ENCODE peak calls at places on chromosomes 3 and 15, in five cellular contexts. L is SJSA1; J is foreskin keratinocyte; E is IMR-90; O is naive thymus-derived CD4-positive, alpha-beta T cell. N is an unnamed sample.

GRCh38 chr3:14243782-14244181 is 65.2 kb downstream of the LSM3 start:
- DNase-seq in O (no peak), E (no peak), J (no peak), L (no peak), N (no peak)

GRCh38 chr3:54746722-54747121 is 181.1 kb downstream of the LRTM1 start:
- DNase-seq in L (no peak), O (no peak), J (no peak), E (no peak), N (no peak)

GRCh38 chr3:52780298-52780585 is 2.8 kb downstream of the ITIH1 start:
- DNase-seq in J (no peak), O (no peak), E (no peak), L (peak; percentile 11), N (no peak)

GRCh38 chr3:63900459-63900858 is 11.7 kb downstream of the SCAANT1 start:
- DNase-seq in L (no peak), J (no peak), O (no peak), E (no peak), N (no peak)

GRCh38 chr15:87498545-87498944 is 758.0 kb downstream of the NTRK3 start:
- DNase-seq in L (no peak), J (peak; percentile 32), E (peak; percentile 0), O (no peak), N (no peak)

GRCh38 chr3:176650478-176650877 is 546.8 kb downstream of the TBL1XR1 start:
- DNase-seq in O (no peak), J (peak; percentile 56), E (peak; percentile 35), L (no peak), N (no peak)

GRCh38 chr3:107838196-107838595 is 252.6 kb downstream of the CD47 start:
- DNase-seq in J (no peak), E (no peak), O (no peak), L (no peak), N (no peak)

GRCh38 chr3:191350389-191351090 is 20.2 kb upstream of the UTS2B start:
- DNase-seq in J (no peak), E (peak; percentile 36), L (no peak), O (no peak), N (no peak)

GRCh38 chr3:4752201-4753072 is 226.8 kb upstream of the BHLHE40 start:
- DNase-seq in O (no peak), E (peak; percentile 10), L (no peak), J (peak; percentile 37), N (no peak)

GRCh38 chr15:99703603-99704443 is 29.4 kb downstream of the LYSMD4 start:
- DNase-seq in O (peak; percentile 34), L (no peak), E (peak; percentile 95), J (peak; percentile 88), N (no peak)

GRCh38 chr3:58291671-58292338 is 14.2 kb upstream of the RPP14 start:
- DNase-seq in O (no peak), E (no peak), J (no peak), L (no peak), N (no peak)

GRCh38 chr3:115836944-115837343 is 213.6 kb downstream of the GAP43 start:
- DNase-seq in J (peak; percentile 29), O (peak; percentile 4), L (no peak), E (peak; percentile 34), N (no peak)

GRCh38 chr15:31374986-31375385 is 48.4 kb downstream of the KLF13 start:
- DNase-seq in J (no peak), E (no peak), L (no peak), O (no peak), N (no peak)

GRCh38 chr3:37726445-37727000 is 135.2 kb upstream of the CTDSPL start:
- DNase-seq in J (no peak), O (no peak), L (no peak), E (no peak), N (no peak)

GRCh38 chr3:65833761-65834505 is 204.8 kb downstream of the MAGI1 start:
- DNase-seq in L (no peak), J (peak; percentile 81), E (peak; percentile 80), O (no peak), N (no peak)

GRCh38 chr3:153026026-153026425 is 136.0 kb upstream of the RAP2B start:
- DNase-seq in E (peak; percentile 52), O (peak; percentile 30), J (peak; percentile 21), L (no peak), N (no peak)

GRCh38 chr3:141289228-141289772 is 57.7 kb downstream of the PXYLP1 start:
- DNase-seq in O (no peak), L (no peak), J (no peak), E (no peak), N (no peak)

GRCh38 chr3:1183320-1184048 is 90.7 kb downstream of the CNTN6 start:
- DNase-seq in J (peak; percentile 84), O (no peak), E (peak; percentile 50), L (no peak), N (no peak)

GRCh38 chr3:120496278-120496975 is 45.6 kb upstream of the FSTL1 start:
- DNase-seq in J (peak; percentile 89), O (no peak), L (peak; percentile 67), E (peak; percentile 88), N (no peak)

GRCh38 chr3:71584216-71585061 is 911 bp upstream of the FOXP1 start:
- DNase-seq in J (peak; percentile 45), E (peak; percentile 61), L (peak; percentile 47), O (peak; percentile 49), N (no peak)

GRCh38 chr3:71581981-71582611 is 1.4 kb downstream of the FOXP1 start:
- DNase-seq in J (no peak), O (peak; percentile 28), L (peak; percentile 58), E (no peak), N (no peak)

GRCh38 chr3:71581451-71581980 is 2.0 kb downstream of the FOXP1 start:
- DNase-seq in J (peak; percentile 33), E (no peak), O (peak; percentile 31), L (peak; percentile 45), N (no peak)

GRCh38 chr3:71583569-71584215 is at the start of gene FOXP1:
- DNase-seq in E (peak; percentile 64), O (peak; percentile 75), J (peak; percentile 66), L (peak; percentile 61), N (peak; percentile 24)

DNA sequence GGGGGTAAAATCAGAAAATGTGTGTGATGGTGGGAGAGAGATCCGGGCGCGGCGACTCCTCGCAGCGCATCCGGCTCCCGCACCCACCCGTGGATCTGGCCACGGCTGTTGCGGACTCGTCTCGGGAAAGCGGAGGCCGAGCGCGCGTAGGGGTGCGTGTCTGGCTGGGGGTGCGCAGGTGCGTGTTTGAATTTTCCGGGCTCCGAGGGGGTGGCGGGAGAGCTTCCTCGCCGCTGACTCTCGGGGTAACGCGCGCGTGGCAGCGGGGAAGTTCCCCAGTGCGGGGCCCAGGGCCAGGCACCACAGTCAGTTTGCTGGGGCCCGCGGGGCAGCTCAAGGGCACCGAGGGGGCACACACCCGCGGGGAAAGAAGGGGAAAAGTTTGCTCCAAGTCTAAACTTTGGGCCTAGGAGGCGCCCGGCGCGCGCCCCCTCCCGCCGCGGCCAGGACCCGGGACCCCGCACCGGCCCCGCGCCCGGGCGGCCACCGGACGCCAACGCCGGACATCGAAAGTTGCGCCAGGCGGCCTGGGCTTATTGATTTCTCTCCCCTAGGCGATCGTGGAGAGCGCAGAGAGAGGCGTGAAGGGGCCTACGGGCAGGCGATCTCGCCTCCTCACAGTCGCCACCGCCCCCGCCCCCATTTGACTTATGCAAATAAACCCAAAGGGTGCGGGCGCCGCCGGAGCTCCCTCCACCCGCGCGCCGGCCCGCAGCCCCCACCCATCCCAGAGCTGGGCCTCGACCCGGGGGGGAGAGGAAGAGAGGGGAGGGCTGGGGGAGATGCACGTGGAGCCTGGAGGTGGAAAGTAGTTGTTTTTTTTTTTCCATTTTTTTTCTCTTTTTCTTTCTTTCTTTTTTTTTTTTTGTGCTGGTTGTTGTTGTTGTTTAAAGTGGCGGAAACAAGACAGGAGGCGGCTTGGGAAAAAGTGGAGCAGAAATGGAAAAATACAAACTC is 638 bp downstream of the FOXP1 start:
- DNase-seq in J (no peak), L (peak; percentile 56), O (peak; percentile 62), E (peak; percentile 31), N (peak; percentile 18)
- H3K27ac ChIP-seq in J (no peak overlapping the region), L (peak overlapping the region; percentile 65), O (peak overlapping the region; percentile 85), E (peak overlapping the region; percentile 98), N (peak overlapping the region; percentile 99)

GRCh38 chr3:23659274-23659673 is 146.5 kb upstream of the UBE2E1 start:
- DNase-seq in O (no peak), L (no peak), J (no peak), E (no peak), N (no peak)
- H3K27ac ChIP-seq in O (no peak overlapping the region), L (no peak overlapping the region), J (no peak overlapping the region), E (no peak overlapping the region), N (no peak overlapping the region)

GRCh38 chr3:72660270-72661114 is 187.8 kb downstream of the SHQ1 start:
- DNase-seq in E (no peak), O (no peak), J (peak; percentile 39), L (no peak), N (no peak)

GRCh38 chr3:72658466-72659100 is 189.7 kb downstream of the SHQ1 start:
- DNase-seq in L (no peak), O (no peak), J (peak; percentile 71), E (no peak), N (no peak)

GRCh38 chr3:72663429-72663828 is 184.8 kb downstream of the SHQ1 start:
- DNase-seq in E (no peak), J (no peak), O (no peak), L (no peak), N (no peak)

GRCh38 chr3:72659609-72660008 is 188.6 kb downstream of the SHQ1 start:
- DNase-seq in J (no peak), L (no peak), O (no peak), E (no peak), N (no peak)

GRCh38 chr3:72661115-72661457 is 187.2 kb downstream of the SHQ1 start:
- DNase-seq in E (peak; percentile 63), L (peak; percentile 45), O (no peak), J (peak; percentile 88), N (no peak)
- H3K27ac ChIP-seq in E (no peak overlapping the region), L (no peak overlapping the region), O (no peak overlapping the region), J (no peak overlapping the region), N (peak overlapping the region; percentile 66)

GRCh38 chr15:41849861-41850260 is 11.2 kb downstream of the PLA2G4B start:
- DNase-seq in J (peak; percentile 54), O (no peak), E (no peak), L (no peak), N (no peak)
- H3K27ac ChIP-seq in J (no peak overlapping the region), O (no peak overlapping the region), E (no peak overlapping the region), L (no peak overlapping the region), N (peak overlapping the region; percentile 74)

DNA sequence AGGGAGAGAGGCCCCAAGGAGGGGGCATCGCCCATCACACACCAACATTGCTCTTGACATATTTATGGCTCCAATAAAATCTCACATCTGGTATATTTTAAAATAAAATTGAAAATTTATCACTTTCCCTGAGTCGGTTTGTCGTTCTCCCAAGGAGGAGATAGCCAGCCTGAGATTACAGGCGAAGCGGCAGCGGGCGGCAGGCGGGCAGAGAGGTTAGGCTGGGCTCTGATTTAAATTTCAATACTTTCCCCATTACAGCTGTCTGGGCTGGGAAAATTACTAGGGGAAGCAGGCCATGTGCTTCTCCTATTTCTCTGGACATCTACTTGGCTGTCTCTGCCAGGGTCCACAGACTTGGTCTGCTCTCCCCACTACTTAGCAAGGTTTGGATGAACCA is 98.7 kb downstream of the LINGO1 start:
- DNase-seq in O (no peak), L (no peak), J (no peak), E (no peak), N (no peak)
- H3K27ac ChIP-seq in O (no peak overlapping the region), L (no peak overlapping the region), J (no peak overlapping the region), E (no peak overlapping the region), N (no peak overlapping the region)

N was measured in esophagus squamous epithelium.